ENCODE peak calls at places on chromosomes 16 and 17, in six cellular contexts. One of them, this sample, is unnamed.

GRCh38 chr17:77610518-77610893 is 348.0 kb upstream of the TNRC6C start:
- DNase-seq in activated CD4-positive, alpha-beta T cell treated with anti-CD3 and anti-CD28 coated beads, Interleukin-2, amount 50 U/mL, for 1 hour: peak; percentile 6
- DNase-seq in CD8-positive, alpha-beta memory T cell: no peak
- DNase-seq in mesendoderm: no peak
- DNase-seq in NCI-H1417 treated with DMSO at 0.1 percent for 48 hours: no peak
- DNase-seq in DMS 273 treated with DMSO at 0.1 percent for 48 hours: no peak
- DNase-seq in this sample: no peak

GRCh38 chr17:19713901-19714361 is 2.5 kb downstream of the SLC47A2 start:
- DNase-seq in NCI-H1417 treated with DMSO at 0.1 percent for 48 hours: no peak
- DNase-seq in DMS 273 treated with DMSO at 0.1 percent for 48 hours: no peak
- DNase-seq in activated CD4-positive, alpha-beta T cell treated with anti-CD3 and anti-CD28 coated beads, Interleukin-2, amount 50 U/mL, for 1 hour: no peak
- DNase-seq in CD8-positive, alpha-beta memory T cell: no peak
- DNase-seq in mesendoderm: no peak
- DNase-seq in this sample: no peak

GRCh38 chr17:82943751-82944150 is 103.9 kb upstream of the ZNF750 start:
- DNase-seq in NCI-H1417 treated with DMSO at 0.1 percent for 48 hours: no peak
- DNase-seq in CD8-positive, alpha-beta memory T cell: no peak
- DNase-seq in DMS 273 treated with DMSO at 0.1 percent for 48 hours: no peak
- DNase-seq in mesendoderm: no peak
- DNase-seq in activated CD4-positive, alpha-beta T cell treated with anti-CD3 and anti-CD28 coated beads, Interleukin-2, amount 50 U/mL, for 1 hour: no peak
- DNase-seq in this sample: no peak

GRCh38 chr16:65294708-65295107 is 172.8 kb upstream of the CDH11 start:
- DNase-seq in activated CD4-positive, alpha-beta T cell treated with anti-CD3 and anti-CD28 coated beads, Interleukin-2, amount 50 U/mL, for 1 hour: no peak
- DNase-seq in DMS 273 treated with DMSO at 0.1 percent for 48 hours: no peak
- DNase-seq in mesendoderm: no peak
- DNase-seq in NCI-H1417 treated with DMSO at 0.1 percent for 48 hours: no peak
- DNase-seq in CD8-positive, alpha-beta memory T cell: no peak
- DNase-seq in this sample: no peak

GRCh38 chr17:10127819-10128375 is 70.5 kb downstream of the GAS7 start:
- DNase-seq in NCI-H1417 treated with DMSO at 0.1 percent for 48 hours: no peak
- DNase-seq in CD8-positive, alpha-beta memory T cell: no peak
- DNase-seq in activated CD4-positive, alpha-beta T cell treated with anti-CD3 and anti-CD28 coated beads, Interleukin-2, amount 50 U/mL, for 1 hour: no peak
- DNase-seq in mesendoderm: peak; percentile 77
- DNase-seq in DMS 273 treated with DMSO at 0.1 percent for 48 hours: no peak
- DNase-seq in this sample: no peak

GRCh38 chr16:87062569-87063442 is 254.4 kb downstream of the C16orf95 start:
- DNase-seq in CD8-positive, alpha-beta memory T cell: no peak
- DNase-seq in mesendoderm: peak; percentile 78
- DNase-seq in activated CD4-positive, alpha-beta T cell treated with anti-CD3 and anti-CD28 coated beads, Interleukin-2, amount 50 U/mL, for 1 hour: peak; percentile 29
- DNase-seq in NCI-H1417 treated with DMSO at 0.1 percent for 48 hours: no peak
- DNase-seq in DMS 273 treated with DMSO at 0.1 percent for 48 hours: no peak
- DNase-seq in this sample: peak; percentile 69

GRCh38 chr17:61904094-61904710 is 23.6 kb downstream of the INTS2 start:
- DNase-seq in NCI-H1417 treated with DMSO at 0.1 percent for 48 hours: no peak
- DNase-seq in CD8-positive, alpha-beta memory T cell: peak; percentile 4
- DNase-seq in mesendoderm: no peak
- DNase-seq in activated CD4-positive, alpha-beta T cell treated with anti-CD3 and anti-CD28 coated beads, Interleukin-2, amount 50 U/mL, for 1 hour: peak; percentile 26
- DNase-seq in DMS 273 treated with DMSO at 0.1 percent for 48 hours: no peak
- DNase-seq in this sample: no peak

GRCh38 chr16:64907844-64908243 is 214.0 kb downstream of the CDH11 start:
- DNase-seq in NCI-H1417 treated with DMSO at 0.1 percent for 48 hours: no peak
- DNase-seq in DMS 273 treated with DMSO at 0.1 percent for 48 hours: no peak
- DNase-seq in CD8-positive, alpha-beta memory T cell: no peak
- DNase-seq in mesendoderm: no peak
- DNase-seq in activated CD4-positive, alpha-beta T cell treated with anti-CD3 and anti-CD28 coated beads, Interleukin-2, amount 50 U/mL, for 1 hour: no peak
- DNase-seq in this sample: no peak

GRCh38 chr17:35214192-35214591 is 20.0 kb upstream of the SLC35G3 start:
- DNase-seq in CD8-positive, alpha-beta memory T cell: peak; percentile 9
- DNase-seq in mesendoderm: no peak
- DNase-seq in DMS 273 treated with DMSO at 0.1 percent for 48 hours: no peak
- DNase-seq in activated CD4-positive, alpha-beta T cell treated with anti-CD3 and anti-CD28 coated beads, Interleukin-2, amount 50 U/mL, for 1 hour: peak; percentile 18
- DNase-seq in NCI-H1417 treated with DMSO at 0.1 percent for 48 hours: no peak
- DNase-seq in this sample: no peak

GRCh38 chr17:57811633-57812280 is 38.1 kb downstream of the MRPS23 start:
- DNase-seq in activated CD4-positive, alpha-beta T cell treated with anti-CD3 and anti-CD28 coated beads, Interleukin-2, amount 50 U/mL, for 1 hour: no peak
- DNase-seq in DMS 273 treated with DMSO at 0.1 percent for 48 hours: no peak
- DNase-seq in mesendoderm: no peak
- DNase-seq in CD8-positive, alpha-beta memory T cell: no peak
- DNase-seq in NCI-H1417 treated with DMSO at 0.1 percent for 48 hours: peak; percentile 80
- DNase-seq in this sample: no peak

GRCh38 chr17:53818894-53819293 is 3.8 kb upstream of the KIF2B start:
- DNase-seq in activated CD4-positive, alpha-beta T cell treated with anti-CD3 and anti-CD28 coated beads, Interleukin-2, amount 50 U/mL, for 1 hour: no peak
- DNase-seq in CD8-positive, alpha-beta memory T cell: no peak
- DNase-seq in NCI-H1417 treated with DMSO at 0.1 percent for 48 hours: no peak
- DNase-seq in DMS 273 treated with DMSO at 0.1 percent for 48 hours: no peak
- DNase-seq in mesendoderm: no peak
- DNase-seq in this sample: no peak

GRCh38 chr16:70252355-70252988 is 732 bp upstream of the EXOSC6 start:
- DNase-seq in activated CD4-positive, alpha-beta T cell treated with anti-CD3 and anti-CD28 coated beads, Interleukin-2, amount 50 U/mL, for 1 hour: no peak
- DNase-seq in DMS 273 treated with DMSO at 0.1 percent for 48 hours: no peak
- DNase-seq in CD8-positive, alpha-beta memory T cell: no peak
- DNase-seq in mesendoderm: peak; percentile 60
- DNase-seq in NCI-H1417 treated with DMSO at 0.1 percent for 48 hours: no peak
- DNase-seq in this sample: peak; percentile 10

GRCh38 chr17:4086041-4086483 is 56.8 kb downstream of the ZZEF1 start:
- DNase-seq in DMS 273 treated with DMSO at 0.1 percent for 48 hours: no peak
- DNase-seq in CD8-positive, alpha-beta memory T cell: no peak
- DNase-seq in activated CD4-positive, alpha-beta T cell treated with anti-CD3 and anti-CD28 coated beads, Interleukin-2, amount 50 U/mL, for 1 hour: no peak
- DNase-seq in mesendoderm: no peak
- DNase-seq in NCI-H1417 treated with DMSO at 0.1 percent for 48 hours: no peak
- DNase-seq in this sample: no peak

GRCh38 chr16:22983614-22984013 is 165.6 kb downstream of the USP31 start:
- DNase-seq in mesendoderm: no peak
- DNase-seq in CD8-positive, alpha-beta memory T cell: no peak
- DNase-seq in activated CD4-positive, alpha-beta T cell treated with anti-CD3 and anti-CD28 coated beads, Interleukin-2, amount 50 U/mL, for 1 hour: no peak
- DNase-seq in NCI-H1417 treated with DMSO at 0.1 percent for 48 hours: no peak
- DNase-seq in DMS 273 treated with DMSO at 0.1 percent for 48 hours: no peak
- DNase-seq in this sample: no peak

GRCh38 chr17:45824475-45824874 is 20.2 kb upstream of the SPPL2C start:
- DNase-seq in DMS 273 treated with DMSO at 0.1 percent for 48 hours: no peak
- DNase-seq in CD8-positive, alpha-beta memory T cell: no peak
- DNase-seq in mesendoderm: peak; percentile 43
- DNase-seq in activated CD4-positive, alpha-beta T cell treated with anti-CD3 and anti-CD28 coated beads, Interleukin-2, amount 50 U/mL, for 1 hour: no peak
- DNase-seq in NCI-H1417 treated with DMSO at 0.1 percent for 48 hours: no peak
- DNase-seq in this sample: no peak

GRCh38 chr17:40694584-40694983 is 9.0 kb downstream of the KRT24 start:
- DNase-seq in activated CD4-positive, alpha-beta T cell treated with anti-CD3 and anti-CD28 coated beads, Interleukin-2, amount 50 U/mL, for 1 hour: no peak
- DNase-seq in mesendoderm: peak; percentile 22
- DNase-seq in CD8-positive, alpha-beta memory T cell: no peak
- DNase-seq in NCI-H1417 treated with DMSO at 0.1 percent for 48 hours: no peak
- DNase-seq in DMS 273 treated with DMSO at 0.1 percent for 48 hours: no peak
- DNase-seq in this sample: no peak

GRCh38 chr16:24610421-24610765 is 71.0 kb downstream of the RBBP6 start:
- DNase-seq in DMS 273 treated with DMSO at 0.1 percent for 48 hours: no peak
- DNase-seq in activated CD4-positive, alpha-beta T cell treated with anti-CD3 and anti-CD28 coated beads, Interleukin-2, amount 50 U/mL, for 1 hour: no peak
- DNase-seq in NCI-H1417 treated with DMSO at 0.1 percent for 48 hours: no peak
- DNase-seq in mesendoderm: peak; percentile 45
- DNase-seq in CD8-positive, alpha-beta memory T cell: no peak
- DNase-seq in this sample: no peak

GRCh38 chr16:85428168-85428898 is 184.8 kb upstream of the GSE1 start:
- DNase-seq in CD8-positive, alpha-beta memory T cell: peak; percentile 49
- DNase-seq in mesendoderm: no peak
- DNase-seq in DMS 273 treated with DMSO at 0.1 percent for 48 hours: no peak
- DNase-seq in NCI-H1417 treated with DMSO at 0.1 percent for 48 hours: no peak
- DNase-seq in activated CD4-positive, alpha-beta T cell treated with anti-CD3 and anti-CD28 coated beads, Interleukin-2, amount 50 U/mL, for 1 hour: peak; percentile 54
- DNase-seq in this sample: no peak

GRCh38 chr16:17270683-17271109 is 200.1 kb downstream of the XYLT1 start:
- DNase-seq in mesendoderm: no peak
- DNase-seq in CD8-positive, alpha-beta memory T cell: no peak
- DNase-seq in DMS 273 treated with DMSO at 0.1 percent for 48 hours: no peak
- DNase-seq in activated CD4-positive, alpha-beta T cell treated with anti-CD3 and anti-CD28 coated beads, Interleukin-2, amount 50 U/mL, for 1 hour: no peak
- DNase-seq in NCI-H1417 treated with DMSO at 0.1 percent for 48 hours: no peak
- DNase-seq in this sample: no peak

GRCh38 chr16:82580293-82580900 is 46.4 kb upstream of the CDH13 start:
- DNase-seq in DMS 273 treated with DMSO at 0.1 percent for 48 hours: peak; percentile 27
- DNase-seq in CD8-positive, alpha-beta memory T cell: peak; percentile 3
- DNase-seq in mesendoderm: peak; percentile 40
- DNase-seq in activated CD4-positive, alpha-beta T cell treated with anti-CD3 and anti-CD28 coated beads, Interleukin-2, amount 50 U/mL, for 1 hour: no peak
- DNase-seq in NCI-H1417 treated with DMSO at 0.1 percent for 48 hours: no peak
- DNase-seq in this sample: peak; percentile 2

GRCh38 chr17:17635126-17635525 is 43.6 kb upstream of the PEMT start:
- DNase-seq in mesendoderm: no peak
- DNase-seq in NCI-H1417 treated with DMSO at 0.1 percent for 48 hours: no peak
- DNase-seq in activated CD4-positive, alpha-beta T cell treated with anti-CD3 and anti-CD28 coated beads, Interleukin-2, amount 50 U/mL, for 1 hour: no peak
- DNase-seq in CD8-positive, alpha-beta memory T cell: no peak
- DNase-seq in DMS 273 treated with DMSO at 0.1 percent for 48 hours: no peak
- DNase-seq in this sample: no peak

GRCh38 chr16:64196444-64196843 is 925.4 kb downstream of the CDH11 start:
- DNase-seq in CD8-positive, alpha-beta memory T cell: no peak
- DNase-seq in mesendoderm: no peak
- DNase-seq in DMS 273 treated with DMSO at 0.1 percent for 48 hours: no peak
- DNase-seq in activated CD4-positive, alpha-beta T cell treated with anti-CD3 and anti-CD28 coated beads, Interleukin-2, amount 50 U/mL, for 1 hour: no peak
- DNase-seq in NCI-H1417 treated with DMSO at 0.1 percent for 48 hours: no peak
- DNase-seq in this sample: peak; percentile 19

GRCh38 chr17:29622337-29623282 is at the start of gene CORO6:
- DNase-seq in NCI-H1417 treated with DMSO at 0.1 percent for 48 hours: no peak
- DNase-seq in DMS 273 treated with DMSO at 0.1 percent for 48 hours: no peak
- DNase-seq in CD8-positive, alpha-beta memory T cell: peak; percentile 62
- DNase-seq in activated CD4-positive, alpha-beta T cell treated with anti-CD3 and anti-CD28 coated beads, Interleukin-2, amount 50 U/mL, for 1 hour: peak; percentile 64
- DNase-seq in mesendoderm: peak; percentile 79
- DNase-seq in this sample: peak; percentile 54

GRCh38 chr17:16987001-16987829 is 15.3 kb upstream of the TNFRSF13B start:
- DNase-seq in mesendoderm: no peak
- DNase-seq in CD8-positive, alpha-beta memory T cell: no peak
- DNase-seq in NCI-H1417 treated with DMSO at 0.1 percent for 48 hours: no peak
- DNase-seq in activated CD4-positive, alpha-beta T cell treated with anti-CD3 and anti-CD28 coated beads, Interleukin-2, amount 50 U/mL, for 1 hour: no peak
- DNase-seq in DMS 273 treated with DMSO at 0.1 percent for 48 hours: no peak
- DNase-seq in this sample: no peak

This sample was measured in Caki2.